ENCODE peak calls at places on chromosomes 4 and X, in four cellular contexts. Z is K562, Q is HCT116, T is GM23338. N is an unnamed sample.

GRCh38 chrX:111431007-111431406 is 19.0 kb upstream of the DCX start:
- DNase-seq in Z (no peak), Q (no peak), T (no peak), N (no peak)

GRCh38 chrX:12138366-12139313 is at the start of gene FRMPD4:
- DNase-seq in Z (no peak), Q (no peak), T (peak), N (no peak)

GRCh38 chrX:152137771-152138387 is 498 bp downstream of the MAGEA10 start:
- DNase-seq in Z (no peak), Q (no peak), T (no peak), N (no peak)

GRCh38 chr4:123361195-123361861 is 35.3 kb upstream of the SPRY1 start:
- DNase-seq in Z (no peak), Q (no peak), T (no peak), N (peak)

GRCh38 chrX:445727-446126 is 59.0 kb upstream of the PPP2R3B start:
- DNase-seq in Z (no peak), Q (no peak), T (no peak), N (no peak)

GRCh38 chrX:44876767-44877166 is 3.8 kb downstream of the KDM6A start:
- DNase-seq in Z (no peak), Q (no peak), T (no peak), N (no peak)

GRCh38 chr4:82948647-82949204 is 48.2 kb downstream of the THAP9 start:
- DNase-seq in Z (no peak), Q (no peak), T (no peak), N (peak)

GRCh38 chrX:131332331-131332730 is 43.2 kb upstream of the IGSF1 start:
- DNase-seq in Z (no peak), Q (no peak), T (no peak), N (no peak)

GRCh38 chr4:151983854-151984253 is 223.0 kb upstream of the GATB start:
- DNase-seq in Z (no peak), Q (no peak), T (no peak), N (no peak)

GRCh38 chr4:40916218-40916555 is 166.4 kb downstream of the NSUN7 start:
- DNase-seq in Z (no peak), Q (no peak), T (no peak), N (no peak)

GRCh38 chr4:128560754-128561495 is 248.6 kb upstream of the JADE1 start:
- DNase-seq in Z (no peak), Q (no peak), T (no peak), N (no peak)

GRCh38 chrX:1876041-1876440 is 261.2 kb downstream of the ASMT start:
- DNase-seq in Z (no peak), Q (no peak), T (no peak), N (no peak)

GRCh38 chr4:86092684-86093083 is 267.2 kb downstream of the MAPK10 start:
- DNase-seq in Z (no peak), Q (no peak), T (no peak), N (peak)

GRCh38 chrX:118523920-118524319 is 28.3 kb downstream of the DOCK11 start:
- DNase-seq in Z (no peak), Q (no peak), T (no peak), N (no peak)

GRCh38 chr4:152316969-152317368 is 218.9 kb downstream of the FBXW7 start:
- DNase-seq in Z (no peak), Q (no peak), T (no peak), N (no peak)

GRCh38 chr4:1767058-1767769 is 25.9 kb upstream of the FGFR3 start:
- DNase-seq in Z (peak), Q (no peak), T (peak), N (no peak)

GRCh38 chr4:1765409-1766335 is 27.4 kb upstream of the FGFR3 start:
- DNase-seq in Z (no peak), Q (no peak), T (no peak), N (no peak)

GRCh38 chr4:1767770-1768366 is 25.2 kb upstream of the FGFR3 start:
- DNase-seq in Z (peak), Q (no peak), T (peak), N (peak)

GRCh38 chr4:1764670-1765069 is 28.4 kb upstream of the FGFR3 start:
- DNase-seq in Z (no peak), Q (no peak), T (no peak), N (no peak)

DNA sequence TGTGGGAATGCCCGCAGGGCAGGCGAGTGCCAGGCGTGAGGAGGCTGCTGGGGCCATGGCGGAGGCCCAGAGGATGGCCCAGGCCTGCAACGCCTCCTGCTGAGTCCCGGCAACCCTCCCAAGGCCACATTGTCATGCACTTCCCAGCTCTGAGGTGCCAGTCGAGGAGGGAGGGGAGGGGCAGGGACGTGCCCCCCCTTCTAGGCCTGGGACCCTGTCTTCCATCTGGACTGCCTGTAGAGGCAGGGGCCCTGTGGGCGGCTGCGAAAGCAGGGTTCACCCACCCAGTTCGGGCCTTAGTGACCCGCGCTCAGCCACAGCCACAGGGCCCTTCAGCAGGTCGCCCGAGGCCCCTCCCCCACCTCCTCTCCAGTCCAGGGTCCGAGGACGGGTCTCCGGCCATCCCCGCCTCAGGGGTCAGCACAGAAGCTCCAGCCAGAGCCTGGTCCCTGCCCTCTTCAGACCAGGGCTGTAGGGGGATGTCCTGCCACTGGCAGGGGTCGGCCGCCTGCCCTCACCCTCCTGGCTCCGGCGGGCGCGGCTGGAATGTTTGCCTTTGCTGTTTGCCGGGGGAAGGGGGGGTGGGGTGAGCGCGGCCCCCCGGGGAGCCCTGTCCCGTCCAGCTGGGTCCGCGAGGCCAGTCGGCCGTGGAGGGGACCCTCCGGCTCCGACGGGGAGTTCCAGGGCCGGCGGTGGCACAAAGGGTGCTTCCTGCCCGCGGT is 26.6 kb upstream of the FGFR3 start:
- DNase-seq in Z (peak), Q (no peak), T (peak), N (no peak)
- TF ChIP-seq EZH2 in Z (no peak), Q (no peak), T (no peak), N (no peak)

GRCh38 chr4:112516401-112517066 is 554 bp upstream of the NEUROG2 start:
- DNase-seq in Z (peak), Q (no peak), T (peak), N (no peak)
- TF ChIP-seq EZH2 in Z (no peak), Q (no peak), T (peak), N (no peak)

GRCh38 chrX:153333821-153334653 is at the start of gene ZNF275:
- DNase-seq in Z (peak), Q (peak), T (peak), N (peak)
- TF ChIP-seq EZH2 in Z (no peak), Q (no peak), T (no peak), N (no peak)

DNA sequence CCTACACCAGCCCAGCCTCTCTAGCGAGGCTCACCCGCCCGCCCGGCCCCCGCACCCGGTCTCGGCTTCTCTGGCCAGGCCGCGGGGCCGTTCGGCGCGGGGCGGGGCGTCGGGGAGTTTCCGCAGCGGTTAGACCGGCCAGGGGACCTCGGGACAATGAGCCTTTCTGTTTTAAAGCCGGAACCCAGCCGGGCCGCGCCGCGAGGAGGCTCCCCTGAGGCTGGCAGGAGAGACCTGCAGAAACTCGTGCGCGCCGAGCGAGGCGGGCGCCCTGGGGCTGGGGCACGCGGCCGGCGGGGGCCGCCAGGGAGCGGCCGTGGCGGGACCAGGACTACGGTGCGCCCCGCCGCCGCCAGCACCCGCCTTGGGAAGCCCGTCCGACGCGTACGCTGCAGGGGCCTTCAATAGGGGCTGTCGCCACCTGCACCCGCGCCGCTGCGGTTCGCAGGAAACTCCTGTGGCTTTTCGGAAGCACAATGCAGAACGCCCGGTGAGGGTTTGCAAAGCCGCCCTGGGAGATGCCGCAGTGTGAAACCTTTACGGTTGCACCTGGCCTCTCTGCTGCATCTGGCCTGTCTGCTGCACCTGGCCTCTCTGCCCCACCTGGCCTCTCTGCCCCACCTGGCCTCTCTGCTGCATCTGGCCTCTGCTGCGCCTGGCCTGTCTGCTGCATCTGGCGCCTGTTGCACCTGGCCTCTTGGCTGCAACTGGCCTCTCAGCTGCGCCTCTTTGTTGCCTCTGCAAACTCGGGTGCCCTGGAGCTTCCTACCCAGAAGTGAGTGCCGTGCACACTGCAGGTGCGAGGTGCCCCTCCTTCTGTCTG is 63.9 kb downstream of the TRAPPC11 start:
- DNase-seq in Z (no peak), Q (no peak), T (peak), N (peak)
- TF ChIP-seq EZH2 in Z (no peak), Q (no peak), T (no peak), N (no peak)

GRCh38 chr4:155415662-155416061 is 38.9 kb upstream of the MAP9 start:
- DNase-seq in Z (no peak), Q (no peak), T (no peak), N (no peak)
- TF ChIP-seq EZH2 in Z (no peak), Q (no peak), T (no peak), N (no peak)

N was measured in endothelial cell of umbilical vein.